ENCODE peak calls at places on chromosome X, in seven cellular contexts. E is SK-N-SH, M is HCT116, I is H1, X is HepG2, J is GM12878, H is K562. W is an unnamed sample.

GRCh38 chrX:51851507-51852085 is 41.8 kb upstream of the MAGED1 start:
- DNase-seq in E (no peak), M (no peak), I (no peak), X (peak; percentile 6), J (no peak), H (no peak), W (no peak)

GRCh38 chrX:151723156-151723760 is 7.4 kb downstream of the FATE1 start:
- DNase-seq in E (no peak), M (no peak), I (no peak), X (no peak), J (no peak), H (no peak), W (no peak)

GRCh38 chrX:49995795-49996455 is 73.5 kb downstream of the CLCN5 start:
- DNase-seq in E (no peak), M (no peak), I (no peak), X (peak; percentile 1), J (no peak), H (no peak), W (no peak)

GRCh38 chrX:9312922-9313867 is 151.7 kb upstream of the TBL1X start:
- DNase-seq in E (peak; percentile 43), M (peak; percentile 15), I (peak; percentile 79), X (peak; percentile 13), J (no peak), H (peak; percentile 65), W (no peak)

GRCh38 chrX:136251042-136251991 is at the start of gene MAP7D3:
- DNase-seq in E (peak; percentile 91), M (peak; percentile 16), I (peak; percentile 63), X (no peak), J (no peak), H (peak; percentile 86), W (no peak)

GRCh38 chrX:123217077-123217476 is 33.0 kb downstream of the GRIA3 start:
- DNase-seq in E (no peak), M (no peak), I (no peak), X (no peak), J (no peak), H (peak; percentile 21), W (no peak)

GRCh38 chrX:16444353-16444752 is 205.6 kb upstream of the S100G start:
- DNase-seq in E (no peak), M (no peak), I (no peak), X (no peak), J (no peak), H (no peak), W (peak; percentile 75)

GRCh38 chrX:134469481-134469880 is 9.5 kb downstream of the HPRT1 start:
- DNase-seq in E (no peak), M (no peak), I (no peak), X (no peak), J (no peak), H (no peak), W (no peak)

GRCh38 chrX:17494231-17494630 is 119.2 kb downstream of the NHS start:
- DNase-seq in E (no peak), M (no peak), I (no peak), X (no peak), J (no peak), H (no peak), W (no peak)

GRCh38 chrX:53018627-53019026 is 30.0 kb upstream of the GPR173 start:
- DNase-seq in E (no peak), M (no peak), I (no peak), X (peak; percentile 3), J (no peak), H (no peak), W (no peak)

GRCh38 chrX:88903989-88904718 is 157.1 kb downstream of the CPXCR1 start:
- DNase-seq in E (no peak), M (no peak), I (no peak), X (no peak), J (no peak), H (no peak), W (no peak)

GRCh38 chrX:154313147-154313546 is 17.6 kb downstream of the TKTL1 start:
- DNase-seq in E (no peak), M (no peak), I (no peak), X (no peak), J (no peak), H (no peak), W (no peak)

GRCh38 chrX:84186603-84187358 is 1.2 kb downstream of the RPS6KA6 start:
- DNase-seq in E (no peak), M (no peak), I (peak; percentile 39), X (no peak), J (no peak), H (no peak), W (peak; percentile 0)

GRCh38 chrX:82734140-82734539 is 774.0 kb upstream of the POU3F4 start:
- DNase-seq in E (no peak), M (no peak), I (no peak), X (no peak), J (no peak), H (no peak), W (no peak)

GRCh38 chrX:68999351-68999750 is 165.9 kb downstream of the PJA1 start:
- DNase-seq in E (no peak), M (peak; percentile 18), I (no peak), X (no peak), J (no peak), H (no peak), W (no peak)

GRCh38 chrX:19798423-19798822 is 89.0 kb downstream of the SH3KBP1 start:
- DNase-seq in E (no peak), M (no peak), I (no peak), X (no peak), J (no peak), H (no peak), W (no peak)

GRCh38 chrX:45622538-45622937 is 421.9 kb upstream of the DIPK2B start:
- DNase-seq in E (no peak), M (no peak), I (no peak), X (no peak), J (no peak), H (no peak), W (no peak)

GRCh38 chrX:134669378-134670098 is 11.3 kb upstream of the PLAC1 start:
- DNase-seq in E (peak; percentile 23), M (no peak), I (no peak), X (no peak), J (no peak), H (no peak), W (no peak)

GRCh38 chrX:68878977-68879376 is 50.2 kb downstream of the EFNB1 start:
- DNase-seq in E (no peak), M (no peak), I (no peak), X (no peak), J (no peak), H (no peak), W (no peak)

GRCh38 chrX:149513713-149514427 is 8.8 kb upstream of the IDS start:
- DNase-seq in E (no peak), M (no peak), I (no peak), X (no peak), J (no peak), H (no peak), W (no peak)

GRCh38 chrX:22538581-22538980 is 265.9 kb downstream of the CBLL2 start:
- DNase-seq in E (no peak), M (no peak), I (no peak), X (no peak), J (no peak), H (no peak), W (no peak)
- TF ChIP-seq JUND in E (no peak), M (no peak), I (no peak), X (no peak), J (no peak), H (no peak), W (no peak)

GRCh38 chrX:40844476-40844875 is 109.1 kb upstream of the MED14 start:
- DNase-seq in E (no peak), M (no peak), I (no peak), X (no peak), J (no peak), H (no peak), W (no peak)

GRCh38 chrX:40849906-40850672 is 114.7 kb upstream of the MED14 start:
- DNase-seq in E (no peak), M (no peak), I (no peak), X (no peak), J (no peak), H (no peak), W (no peak)

GRCh38 chrX:40843643-40844042 is 108.3 kb upstream of the MED14 start:
- DNase-seq in E (no peak), M (no peak), I (no peak), X (no peak), J (no peak), H (no peak), W (peak; percentile 54)

DNA sequence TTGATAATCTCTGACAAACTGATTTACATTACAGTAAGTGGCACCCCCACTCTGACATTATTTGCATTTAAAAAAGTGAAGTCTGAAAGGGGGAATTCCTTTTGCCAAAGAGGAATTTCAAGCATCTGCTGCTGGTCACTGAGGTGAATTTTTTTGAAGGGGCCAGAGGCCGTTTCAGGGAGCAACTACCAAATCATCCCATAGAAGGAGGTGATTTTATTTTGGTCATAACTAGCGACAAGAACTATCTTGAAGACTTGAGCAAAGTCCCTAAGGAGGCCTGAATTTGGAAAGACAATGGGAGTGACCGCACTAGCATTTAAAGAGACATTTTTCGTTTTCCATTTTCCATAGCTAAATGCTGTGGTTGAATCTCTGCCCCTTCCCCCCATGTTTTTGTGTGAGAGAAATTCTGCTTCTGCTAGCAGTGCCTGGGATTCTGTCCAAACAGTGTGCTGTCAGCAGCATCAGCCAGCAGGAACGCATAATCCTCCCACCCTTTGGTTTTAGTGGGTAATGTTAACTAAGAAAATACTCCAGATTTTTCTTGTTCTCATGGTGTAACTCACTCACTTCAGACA is 110.1 kb upstream of the MED14 start:
- DNase-seq in E (no peak), M (no peak), I (no peak), X (peak; percentile 6), J (no peak), H (no peak), W (no peak)
- TF ChIP-seq JUND in E (peak; percentile 27), M (no peak), I (peak; percentile 9), X (no peak), J (no peak), H (no peak), W (no peak)

GRCh38 chrX:139121616-139122286 is 408.8 kb upstream of the F9 start:
- DNase-seq in E (no peak), M (no peak), I (no peak), X (no peak), J (no peak), H (no peak), W (no peak)

GRCh38 chrX:139126493-139126892 is 404.0 kb upstream of the F9 start:
- DNase-seq in E (peak; percentile 2), M (no peak), I (peak; percentile 46), X (peak; percentile 12), J (no peak), H (peak; percentile 72), W (peak; percentile 54)

GRCh38 chrX:139125916-139126315 is 404.6 kb upstream of the F9 start:
- DNase-seq in E (no peak), M (no peak), I (no peak), X (no peak), J (no peak), H (no peak), W (no peak)

DNA sequence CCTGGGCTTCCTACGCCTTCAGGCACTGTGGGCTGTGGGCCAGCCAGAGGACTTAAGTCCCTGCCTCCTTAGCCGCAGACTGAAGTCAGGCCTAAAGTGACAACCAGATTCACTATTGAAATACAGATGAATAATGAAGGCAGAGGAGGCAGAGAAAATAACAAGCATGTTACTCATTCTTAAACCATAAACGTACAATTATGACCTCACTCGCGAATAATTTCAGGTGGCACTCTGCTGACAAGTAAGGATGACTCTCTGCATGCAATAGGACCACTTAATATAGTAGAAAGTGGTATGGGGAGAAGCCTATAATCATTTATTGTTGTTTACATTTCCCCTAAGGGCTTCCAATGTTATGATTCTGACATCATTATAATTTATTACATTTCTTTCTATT is 409.2 kb upstream of the FGF13 start:
- DNase-seq in E (no peak), M (no peak), I (no peak), X (no peak), J (no peak), H (no peak), W (no peak)
- TF ChIP-seq JUND in E (no peak), M (no peak), I (no peak), X (no peak), J (no peak), H (no peak), W (no peak)

GRCh38 chrX:1390621-1391369 is 1.1 kb downstream of the SLC25A6 start:
- DNase-seq in E (no peak), M (no peak), I (no peak), X (no peak), J (no peak), H (no peak), W (no peak)
- TF ChIP-seq JUND in E (no peak), M (no peak), I (no peak), X (no peak), J (no peak), H (no peak), W (no peak)